ENCODE peak calls at places on chromosomes 3 and 15, in seven cellular contexts. One of them, this sample, is unnamed.

GRCh38 chr15:88835646-88836045 is 32.4 kb downstream of the ACAN start:
- DNase-seq in progenitor cell of endocrine pancreas: no peak
- DNase-seq in GM13976: no peak
- DNase-seq in epithelial cell of proximal tubule: no peak
- DNase-seq in EL: peak; percentile 28
- DNase-seq in cardiac muscle cell: peak; percentile 6
- DNase-seq in adrenal gland: no peak
- DNase-seq in this sample: no peak

GRCh38 chr3:632571-633170 is 436.1 kb downstream of the CHL1 start:
- DNase-seq in progenitor cell of endocrine pancreas: peak; percentile 49
- DNase-seq in GM13976: peak; percentile 12
- DNase-seq in epithelial cell of proximal tubule: peak; percentile 41
- DNase-seq in EL: peak; percentile 7
- DNase-seq in cardiac muscle cell: peak; percentile 38
- DNase-seq in adrenal gland: peak; percentile 16
- DNase-seq in this sample: peak; percentile 76

GRCh38 chr15:63474810-63475316 is 29.5 kb upstream of the USP3 start:
- DNase-seq in progenitor cell of endocrine pancreas: no peak
- DNase-seq in GM13976: peak; percentile 73
- DNase-seq in epithelial cell of proximal tubule: peak; percentile 87
- DNase-seq in EL: no peak
- DNase-seq in cardiac muscle cell: no peak
- DNase-seq in adrenal gland: no peak
- DNase-seq in this sample: peak; percentile 98

GRCh38 chr3:70982274-70982673 is 601.3 kb downstream of the FOXP1 start:
- DNase-seq in progenitor cell of endocrine pancreas: no peak
- DNase-seq in GM13976: no peak
- DNase-seq in epithelial cell of proximal tubule: no peak
- DNase-seq in EL: no peak
- DNase-seq in cardiac muscle cell: peak; percentile 46
- DNase-seq in adrenal gland: no peak
- DNase-seq in this sample: no peak

GRCh38 chr15:64930019-64930652 is 18.4 kb downstream of the ANKDD1A start:
- DNase-seq in progenitor cell of endocrine pancreas: no peak
- DNase-seq in GM13976: peak; percentile 84
- DNase-seq in epithelial cell of proximal tubule: no peak
- DNase-seq in EL: no peak
- DNase-seq in cardiac muscle cell: no peak
- DNase-seq in adrenal gland: no peak
- DNase-seq in this sample: peak; percentile 83

GRCh38 chr15:66802087-66803001 is 100.3 kb downstream of the SMAD6 start:
- DNase-seq in progenitor cell of endocrine pancreas: no peak
- DNase-seq in GM13976: no peak
- DNase-seq in epithelial cell of proximal tubule: no peak
- DNase-seq in EL: peak; percentile 60
- DNase-seq in cardiac muscle cell: peak; percentile 57
- DNase-seq in adrenal gland: no peak
- DNase-seq in this sample: no peak

GRCh38 chr3:129936757-129937156 is 37.8 kb upstream of the TRH start:
- DNase-seq in progenitor cell of endocrine pancreas: no peak
- DNase-seq in GM13976: no peak
- DNase-seq in epithelial cell of proximal tubule: no peak
- DNase-seq in EL: peak; percentile 64
- DNase-seq in cardiac muscle cell: peak; percentile 70
- DNase-seq in adrenal gland: peak; percentile 54
- DNase-seq in this sample: no peak

GRCh38 chr3:141228385-141228784 is 3.2 kb upstream of the PXYLP1 start:
- DNase-seq in progenitor cell of endocrine pancreas: no peak
- DNase-seq in GM13976: no peak
- DNase-seq in epithelial cell of proximal tubule: no peak
- DNase-seq in EL: no peak
- DNase-seq in cardiac muscle cell: no peak
- DNase-seq in adrenal gland: no peak
- DNase-seq in this sample: no peak

GRCh38 chr3:14884665-14885064 is 62.7 kb upstream of the NR2C2 start:
- DNase-seq in progenitor cell of endocrine pancreas: no peak
- DNase-seq in GM13976: no peak
- DNase-seq in epithelial cell of proximal tubule: no peak
- DNase-seq in EL: no peak
- DNase-seq in cardiac muscle cell: no peak
- DNase-seq in adrenal gland: no peak
- DNase-seq in this sample: no peak

GRCh38 chr3:94011208-94011842 is 17.1 kb downstream of the STX19 start:
- DNase-seq in progenitor cell of endocrine pancreas: no peak
- DNase-seq in GM13976: no peak
- DNase-seq in epithelial cell of proximal tubule: no peak
- DNase-seq in EL: no peak
- DNase-seq in cardiac muscle cell: no peak
- DNase-seq in adrenal gland: no peak
- DNase-seq in this sample: no peak

GRCh38 chr3:23809840-23810341 is 4.1 kb downstream of the UBE2E1 start:
- DNase-seq in progenitor cell of endocrine pancreas: no peak
- DNase-seq in GM13976: peak; percentile 39
- DNase-seq in epithelial cell of proximal tubule: no peak
- DNase-seq in EL: no peak
- DNase-seq in cardiac muscle cell: no peak
- DNase-seq in adrenal gland: no peak
- DNase-seq in this sample: peak; percentile 54

GRCh38 chr3:15768421-15769255 is 29.1 kb downstream of the ANKRD28 start:
- DNase-seq in progenitor cell of endocrine pancreas: no peak
- DNase-seq in GM13976: peak; percentile 29
- DNase-seq in epithelial cell of proximal tubule: peak; percentile 96
- DNase-seq in EL: peak; percentile 95
- DNase-seq in cardiac muscle cell: peak; percentile 96
- DNase-seq in adrenal gland: peak; percentile 37
- DNase-seq in this sample: peak; percentile 65

GRCh38 chr3:131217296-131217741 is 164.3 kb upstream of the NUDT16 start:
- DNase-seq in progenitor cell of endocrine pancreas: no peak
- DNase-seq in GM13976: no peak
- DNase-seq in epithelial cell of proximal tubule: no peak
- DNase-seq in EL: peak; percentile 70
- DNase-seq in cardiac muscle cell: peak; percentile 71
- DNase-seq in adrenal gland: peak; percentile 68
- DNase-seq in this sample: no peak

GRCh38 chr3:189685854-189686253 is 54.7 kb downstream of the TP63 start:
- DNase-seq in progenitor cell of endocrine pancreas: no peak
- DNase-seq in GM13976: no peak
- DNase-seq in epithelial cell of proximal tubule: no peak
- DNase-seq in EL: peak; percentile 85
- DNase-seq in cardiac muscle cell: peak; percentile 64
- DNase-seq in adrenal gland: no peak
- DNase-seq in this sample: no peak

GRCh38 chr3:56145410-56145809 is 322.9 kb downstream of the ERC2 start:
- DNase-seq in progenitor cell of endocrine pancreas: no peak
- DNase-seq in GM13976: no peak
- DNase-seq in epithelial cell of proximal tubule: no peak
- DNase-seq in EL: no peak
- DNase-seq in cardiac muscle cell: no peak
- DNase-seq in adrenal gland: no peak
- DNase-seq in this sample: no peak

GRCh38 chr3:12473503-12473902 is 10.8 kb upstream of the TSEN2 start:
- DNase-seq in progenitor cell of endocrine pancreas: no peak
- DNase-seq in GM13976: no peak
- DNase-seq in epithelial cell of proximal tubule: no peak
- DNase-seq in EL: no peak
- DNase-seq in cardiac muscle cell: no peak
- DNase-seq in adrenal gland: no peak
- DNase-seq in this sample: no peak

GRCh38 chr15:39622660-39623549 is 42.0 kb downstream of the THBS1 start:
- DNase-seq in progenitor cell of endocrine pancreas: no peak
- DNase-seq in GM13976: no peak
- DNase-seq in epithelial cell of proximal tubule: no peak
- DNase-seq in EL: no peak
- DNase-seq in cardiac muscle cell: no peak
- DNase-seq in adrenal gland: no peak
- DNase-seq in this sample: no peak

This sample was measured in GM12865.